ENCODE peak calls at places on chromosomes 6 and 20, in ten cellular contexts. One of them, this sample, is unnamed.

GRCh38 chr20:2210646-2211556 is 84.9 kb upstream of the TGM3 start:
- DNase-seq in Ammon's horn: no peak
- DNase-seq in epithelial cell of prostate: peak
- DNase-seq in GM10248: no peak
- DNase-seq in activated naive CD4-positive, alpha-beta T cell: no peak
- DNase-seq in HEK293T: no peak
- DNase-seq in CD4-positive, alpha-beta memory T cell: no peak
- DNase-seq in stromal cell of bone marrow: peak
- DNase-seq in HepG2: no peak
- DNase-seq in activated CD4-positive, alpha-beta T cell treated with anti-CD3 and anti-CD28 coated beads for 36 hours: peak
- DNase-seq in this sample: no peak

GRCh38 chr6:116410945-116411623 is 40.3 kb downstream of the DSE start:
- DNase-seq in Ammon's horn: peak
- DNase-seq in epithelial cell of prostate: no peak
- DNase-seq in GM10248: no peak
- DNase-seq in activated naive CD4-positive, alpha-beta T cell: no peak
- DNase-seq in HEK293T: no peak
- DNase-seq in CD4-positive, alpha-beta memory T cell: no peak
- DNase-seq in stromal cell of bone marrow: no peak
- DNase-seq in HepG2: no peak
- DNase-seq in activated CD4-positive, alpha-beta T cell treated with anti-CD3 and anti-CD28 coated beads for 36 hours: no peak
- DNase-seq in this sample: no peak

GRCh38 chr6:34834789-34835518 is 43.1 kb downstream of the BLTP3A start:
- DNase-seq in Ammon's horn: no peak
- DNase-seq in epithelial cell of prostate: peak
- DNase-seq in GM10248: no peak
- DNase-seq in activated naive CD4-positive, alpha-beta T cell: no peak
- DNase-seq in HEK293T: no peak
- DNase-seq in CD4-positive, alpha-beta memory T cell: no peak
- DNase-seq in stromal cell of bone marrow: no peak
- DNase-seq in HepG2: no peak
- DNase-seq in activated CD4-positive, alpha-beta T cell treated with anti-CD3 and anti-CD28 coated beads for 36 hours: no peak
- DNase-seq in this sample: no peak

GRCh38 chr6:27668442-27669275 is 195.8 kb upstream of the ZNF184 start:
- DNase-seq in Ammon's horn: peak
- DNase-seq in epithelial cell of prostate: peak
- DNase-seq in GM10248: peak
- DNase-seq in activated naive CD4-positive, alpha-beta T cell: peak
- DNase-seq in HEK293T: peak
- DNase-seq in CD4-positive, alpha-beta memory T cell: peak
- DNase-seq in stromal cell of bone marrow: no peak
- DNase-seq in HepG2: peak
- DNase-seq in activated CD4-positive, alpha-beta T cell treated with anti-CD3 and anti-CD28 coated beads for 36 hours: peak
- DNase-seq in this sample: peak

GRCh38 chr6:31940256-31940664 is 5.6 kb upstream of the CFB start:
- DNase-seq in Ammon's horn: no peak
- DNase-seq in epithelial cell of prostate: no peak
- DNase-seq in GM10248: no peak
- DNase-seq in activated naive CD4-positive, alpha-beta T cell: no peak
- DNase-seq in HEK293T: no peak
- DNase-seq in CD4-positive, alpha-beta memory T cell: no peak
- DNase-seq in stromal cell of bone marrow: no peak
- DNase-seq in HepG2: peak
- DNase-seq in activated CD4-positive, alpha-beta T cell treated with anti-CD3 and anti-CD28 coated beads for 36 hours: no peak
- DNase-seq in this sample: no peak

GRCh38 chr20:25033250-25033940 is 24.5 kb downstream of the ACSS1 start:
- DNase-seq in Ammon's horn: no peak
- DNase-seq in epithelial cell of prostate: no peak
- DNase-seq in GM10248: no peak
- DNase-seq in activated naive CD4-positive, alpha-beta T cell: no peak
- DNase-seq in HEK293T: no peak
- DNase-seq in CD4-positive, alpha-beta memory T cell: no peak
- DNase-seq in stromal cell of bone marrow: no peak
- DNase-seq in HepG2: no peak
- DNase-seq in activated CD4-positive, alpha-beta T cell treated with anti-CD3 and anti-CD28 coated beads for 36 hours: no peak
- DNase-seq in this sample: no peak

GRCh38 chr6:169723991-169724553 is at the start of gene PHF10:
- DNase-seq in Ammon's horn: peak
- DNase-seq in epithelial cell of prostate: no peak
- DNase-seq in GM10248: peak
- DNase-seq in activated naive CD4-positive, alpha-beta T cell: no peak
- DNase-seq in HEK293T: peak
- DNase-seq in CD4-positive, alpha-beta memory T cell: peak
- DNase-seq in stromal cell of bone marrow: no peak
- DNase-seq in HepG2: no peak
- DNase-seq in activated CD4-positive, alpha-beta T cell treated with anti-CD3 and anti-CD28 coated beads for 36 hours: peak
- DNase-seq in this sample: peak

GRCh38 chr6:127869772-127870404 is 31.0 kb downstream of the THEMIS start:
- DNase-seq in Ammon's horn: peak
- DNase-seq in epithelial cell of prostate: no peak
- DNase-seq in GM10248: no peak
- DNase-seq in activated naive CD4-positive, alpha-beta T cell: no peak
- DNase-seq in HEK293T: no peak
- DNase-seq in CD4-positive, alpha-beta memory T cell: no peak
- DNase-seq in stromal cell of bone marrow: no peak
- DNase-seq in HepG2: no peak
- DNase-seq in activated CD4-positive, alpha-beta T cell treated with anti-CD3 and anti-CD28 coated beads for 36 hours: no peak
- DNase-seq in this sample: no peak

GRCh38 chr6:139882234-139882633 is 507.8 kb upstream of the CITED2 start:
- DNase-seq in Ammon's horn: no peak
- DNase-seq in epithelial cell of prostate: no peak
- DNase-seq in GM10248: no peak
- DNase-seq in activated naive CD4-positive, alpha-beta T cell: no peak
- DNase-seq in HEK293T: no peak
- DNase-seq in CD4-positive, alpha-beta memory T cell: no peak
- DNase-seq in stromal cell of bone marrow: no peak
- DNase-seq in HepG2: no peak
- DNase-seq in activated CD4-positive, alpha-beta T cell treated with anti-CD3 and anti-CD28 coated beads for 36 hours: no peak
- DNase-seq in this sample: no peak